ENCODE peak calls at places on chromosomes 12 and 14, in nine cellular contexts. One of them, this sample, is unnamed.

GRCh38 chr14:56724013-56724412 is 86.3 kb downstream of the OTX2 start:
- DNase-seq in NCI-H1105: no peak
- DNase-seq in ureter: no peak
- DNase-seq in type B pancreatic cell: no peak
- DNase-seq in RPMI8226: no peak
- DNase-seq in NCI-H2081: no peak
- DNase-seq in NCI-H1092: no peak
- DNase-seq in stimulated activated naive CD8-positive, alpha-beta T cell treated with anti-CD3 and anti-CD28 coated beads, Interleukin-15, amount 100 ng/mL, for 72 hours: no peak
- DNase-seq in activated naive CD8-positive, alpha-beta T cell treated with anti-CD3 and anti-CD28 coated beads, Interleukin-2, amount 50 U/mL, for 24 hours: no peak
- DNase-seq in this sample: no peak

GRCh38 chr12:7032990-7033389 is 14.7 kb upstream of the LPCAT3 start:
- DNase-seq in NCI-H1105: no peak
- DNase-seq in ureter: no peak
- DNase-seq in type B pancreatic cell: no peak
- DNase-seq in RPMI8226: no peak
- DNase-seq in NCI-H2081: no peak
- DNase-seq in NCI-H1092: no peak
- DNase-seq in stimulated activated naive CD8-positive, alpha-beta T cell treated with anti-CD3 and anti-CD28 coated beads, Interleukin-15, amount 100 ng/mL, for 72 hours: no peak
- DNase-seq in activated naive CD8-positive, alpha-beta T cell treated with anti-CD3 and anti-CD28 coated beads, Interleukin-2, amount 50 U/mL, for 24 hours: no peak
- DNase-seq in this sample: no peak

GRCh38 chr12:121657305-121658008 is 12.0 kb downstream of the MORN3 start:
- DNase-seq in NCI-H1105: no peak
- DNase-seq in ureter: no peak
- DNase-seq in type B pancreatic cell: no peak
- DNase-seq in RPMI8226: no peak
- DNase-seq in NCI-H2081: no peak
- DNase-seq in NCI-H1092: no peak
- DNase-seq in stimulated activated naive CD8-positive, alpha-beta T cell treated with anti-CD3 and anti-CD28 coated beads, Interleukin-15, amount 100 ng/mL, for 72 hours: no peak
- DNase-seq in activated naive CD8-positive, alpha-beta T cell treated with anti-CD3 and anti-CD28 coated beads, Interleukin-2, amount 50 U/mL, for 24 hours: no peak
- DNase-seq in this sample: no peak

GRCh38 chr12:49346659-49347306 is at the start of gene DNAJC22:
- DNase-seq in NCI-H1105: no peak
- DNase-seq in ureter: no peak
- DNase-seq in type B pancreatic cell: peak; percentile 67
- DNase-seq in RPMI8226: peak; percentile 37
- DNase-seq in NCI-H2081: peak; percentile 35
- DNase-seq in NCI-H1092: no peak
- DNase-seq in stimulated activated naive CD8-positive, alpha-beta T cell treated with anti-CD3 and anti-CD28 coated beads, Interleukin-15, amount 100 ng/mL, for 72 hours: peak; percentile 47
- DNase-seq in activated naive CD8-positive, alpha-beta T cell treated with anti-CD3 and anti-CD28 coated beads, Interleukin-2, amount 50 U/mL, for 24 hours: no peak
- DNase-seq in this sample: no peak

GRCh38 chr12:131831021-131831571 is 2.9 kb downstream of the MMP17 start:
- DNase-seq in NCI-H1105: peak; percentile 32
- DNase-seq in ureter: no peak
- DNase-seq in type B pancreatic cell: no peak
- DNase-seq in RPMI8226: no peak
- DNase-seq in NCI-H2081: peak; percentile 57
- DNase-seq in NCI-H1092: peak; percentile 40
- DNase-seq in stimulated activated naive CD8-positive, alpha-beta T cell treated with anti-CD3 and anti-CD28 coated beads, Interleukin-15, amount 100 ng/mL, for 72 hours: no peak
- DNase-seq in activated naive CD8-positive, alpha-beta T cell treated with anti-CD3 and anti-CD28 coated beads, Interleukin-2, amount 50 U/mL, for 24 hours: peak; percentile 10
- DNase-seq in this sample: peak; percentile 31

GRCh38 chr14:68894802-68895201 is 84.3 kb downstream of the ACTN1 start:
- DNase-seq in NCI-H1105: no peak
- DNase-seq in ureter: no peak
- DNase-seq in type B pancreatic cell: no peak
- DNase-seq in RPMI8226: no peak
- DNase-seq in NCI-H2081: no peak
- DNase-seq in NCI-H1092: no peak
- DNase-seq in stimulated activated naive CD8-positive, alpha-beta T cell treated with anti-CD3 and anti-CD28 coated beads, Interleukin-15, amount 100 ng/mL, for 72 hours: no peak
- DNase-seq in activated naive CD8-positive, alpha-beta T cell treated with anti-CD3 and anti-CD28 coated beads, Interleukin-2, amount 50 U/mL, for 24 hours: no peak
- DNase-seq in this sample: no peak

GRCh38 chr12:122641976-122642375 is 61.2 kb downstream of the HCAR2 start:
- DNase-seq in NCI-H1105: no peak
- DNase-seq in ureter: no peak
- DNase-seq in type B pancreatic cell: no peak
- DNase-seq in RPMI8226: no peak
- DNase-seq in NCI-H2081: no peak
- DNase-seq in NCI-H1092: no peak
- DNase-seq in stimulated activated naive CD8-positive, alpha-beta T cell treated with anti-CD3 and anti-CD28 coated beads, Interleukin-15, amount 100 ng/mL, for 72 hours: no peak
- DNase-seq in activated naive CD8-positive, alpha-beta T cell treated with anti-CD3 and anti-CD28 coated beads, Interleukin-2, amount 50 U/mL, for 24 hours: no peak
- DNase-seq in this sample: no peak

GRCh38 chr14:26992403-26993115 is 394.7 kb upstream of the NOVA1 start:
- DNase-seq in NCI-H1105: no peak
- DNase-seq in ureter: no peak
- DNase-seq in type B pancreatic cell: no peak
- DNase-seq in RPMI8226: no peak
- DNase-seq in NCI-H2081: no peak
- DNase-seq in NCI-H1092: no peak
- DNase-seq in stimulated activated naive CD8-positive, alpha-beta T cell treated with anti-CD3 and anti-CD28 coated beads, Interleukin-15, amount 100 ng/mL, for 72 hours: no peak
- DNase-seq in activated naive CD8-positive, alpha-beta T cell treated with anti-CD3 and anti-CD28 coated beads, Interleukin-2, amount 50 U/mL, for 24 hours: no peak
- DNase-seq in this sample: no peak

GRCh38 chr12:19288603-19289244 is 150.6 kb upstream of the AEBP2 start:
- DNase-seq in NCI-H1105: peak; percentile 40
- DNase-seq in ureter: no peak
- DNase-seq in type B pancreatic cell: no peak
- DNase-seq in RPMI8226: peak; percentile 29
- DNase-seq in NCI-H2081: peak; percentile 33
- DNase-seq in NCI-H1092: peak; percentile 24
- DNase-seq in stimulated activated naive CD8-positive, alpha-beta T cell treated with anti-CD3 and anti-CD28 coated beads, Interleukin-15, amount 100 ng/mL, for 72 hours: no peak
- DNase-seq in activated naive CD8-positive, alpha-beta T cell treated with anti-CD3 and anti-CD28 coated beads, Interleukin-2, amount 50 U/mL, for 24 hours: no peak
- DNase-seq in this sample: peak; percentile 50

GRCh38 chr14:47422191-47422590 is 253.2 kb downstream of the MDGA2 start:
- DNase-seq in NCI-H1105: no peak
- DNase-seq in ureter: no peak
- DNase-seq in type B pancreatic cell: no peak
- DNase-seq in RPMI8226: no peak
- DNase-seq in NCI-H2081: no peak
- DNase-seq in NCI-H1092: no peak
- DNase-seq in stimulated activated naive CD8-positive, alpha-beta T cell treated with anti-CD3 and anti-CD28 coated beads, Interleukin-15, amount 100 ng/mL, for 72 hours: no peak
- DNase-seq in activated naive CD8-positive, alpha-beta T cell treated with anti-CD3 and anti-CD28 coated beads, Interleukin-2, amount 50 U/mL, for 24 hours: no peak
- DNase-seq in this sample: no peak

GRCh38 chr12:124764870-124765570 is 98.6 kb downstream of the SCARB1 start:
- DNase-seq in NCI-H1105: no peak
- DNase-seq in ureter: no peak
- DNase-seq in type B pancreatic cell: no peak
- DNase-seq in RPMI8226: no peak
- DNase-seq in NCI-H2081: no peak
- DNase-seq in NCI-H1092: no peak
- DNase-seq in stimulated activated naive CD8-positive, alpha-beta T cell treated with anti-CD3 and anti-CD28 coated beads, Interleukin-15, amount 100 ng/mL, for 72 hours: no peak
- DNase-seq in activated naive CD8-positive, alpha-beta T cell treated with anti-CD3 and anti-CD28 coated beads, Interleukin-2, amount 50 U/mL, for 24 hours: no peak
- DNase-seq in this sample: no peak

GRCh38 chr14:58637040-58637390 is 747 bp upstream of the DACT1 start:
- DNase-seq in NCI-H1105: no peak
- DNase-seq in ureter: peak; percentile 58
- DNase-seq in type B pancreatic cell: no peak
- DNase-seq in RPMI8226: no peak
- DNase-seq in NCI-H2081: no peak
- DNase-seq in NCI-H1092: no peak
- DNase-seq in stimulated activated naive CD8-positive, alpha-beta T cell treated with anti-CD3 and anti-CD28 coated beads, Interleukin-15, amount 100 ng/mL, for 72 hours: peak; percentile 62
- DNase-seq in activated naive CD8-positive, alpha-beta T cell treated with anti-CD3 and anti-CD28 coated beads, Interleukin-2, amount 50 U/mL, for 24 hours: peak; percentile 25
- DNase-seq in this sample: peak; percentile 56